ENCODE peak calls at places on chromosomes 13 and 19, in ten cellular contexts. Y is nucleus accumbens; Q is non-pigmented ciliary epithelial cell; U is RCC 7860; Z is activated naive CD4-positive, alpha-beta T cell; H is GM04503; M is stimulated activated CD4-positive, alpha-beta T cell treated with anti-CD3 and anti-CD28 coated beads, Interleukin-1b, Interleukin-23, amount 100 ng/mL, for 4 hours; B is Daoy; E is epithelial cell of esophagus; V is left ventricle myocardium inferior. K is an unnamed sample.

GRCh38 chr19:19138110-19138981 is at the start of gene TMEM161A:
- DNase-seq in Y (peak), Q (peak), U (peak), Z (peak), H (peak), M (peak), B (peak), E (peak), V (peak), K (peak)

GRCh38 chr13:28753208-28753892 is 34.6 kb upstream of the SLC46A3 start:
- DNase-seq in Y (no peak), Q (peak), U (peak), Z (no peak), H (peak), M (no peak), B (peak), E (peak), V (peak), K (peak)

GRCh38 chr19:44722131-44723121 is 23.5 kb downstream of the CEACAM16 start:
- DNase-seq in Y (no peak), Q (no peak), U (no peak), Z (no peak), H (no peak), M (no peak), B (no peak), E (no peak), V (no peak), K (no peak)

GRCh38 chr13:27279506-27279905 is 8.9 kb downstream of the RASL11A start:
- DNase-seq in Y (no peak), Q (no peak), U (no peak), Z (no peak), H (no peak), M (no peak), B (no peak), E (no peak), V (no peak), K (no peak)

GRCh38 chr19:49906879-49907564 is 10.3 kb upstream of the IL4I1 start:
- DNase-seq in Y (no peak), Q (no peak), U (no peak), Z (no peak), H (no peak), M (no peak), B (no peak), E (no peak), V (no peak), K (no peak)

GRCh38 chr13:107251321-107251720 is 683.4 kb upstream of the ARGLU1 start:
- DNase-seq in Y (no peak), Q (no peak), U (no peak), Z (no peak), H (no peak), M (no peak), B (peak), E (no peak), V (no peak), K (no peak)

GRCh38 chr13:107203146-107203847 is 635.4 kb upstream of the ARGLU1 start:
- DNase-seq in Y (no peak), Q (no peak), U (no peak), Z (no peak), H (no peak), M (no peak), B (peak), E (peak), V (no peak), K (no peak)

GRCh38 chr13:62375653-62376052 is 960.0 kb upstream of the PCDH20 start:
- DNase-seq in Y (no peak), Q (no peak), U (no peak), Z (no peak), H (no peak), M (no peak), B (no peak), E (peak), V (no peak), K (no peak)

GRCh38 chr19:52722062-52723005 is 12.5 kb downstream of the ZNF611 start:
- DNase-seq in Y (no peak), Q (peak), U (peak), Z (no peak), H (peak), M (no peak), B (peak), E (peak), V (no peak), K (peak)

GRCh38 chr13:32581177-32581786 is 5.0 kb upstream of the PDS5B start:
- DNase-seq in Y (no peak), Q (no peak), U (peak), Z (no peak), H (no peak), M (no peak), B (no peak), E (peak), V (no peak), K (no peak)